ENCODE peak calls at places on chromosomes 12 and 14, in ten cellular contexts. A is stimulated activated CD4-positive, alpha-beta T cell treated with anti-CD3 and anti-CD28 coated beads, Interleukin-1b, Interleukin-23, amount 100 ng/mL, for 4 hours; J is iPS-NIHi11; M is memory B cell; S is cardiac fibroblast; Y is brain microvascular endothelial cell; I is frontal cortex; W is NAMALWA; T is SHP77; F is H54. V is an unnamed sample.

GRCh38 chr14:95189400-95190162 is 32.3 kb upstream of the DICER1 start:
- DNase-seq in A (no peak), J (no peak), M (no peak), S (no peak), Y (no peak), I (no peak), W (no peak), T (no peak), F (no peak), V (no peak)

GRCh38 chr12:2291182-2291832 is 238.5 kb downstream of the CACNA1C start:
- DNase-seq in A (peak), J (peak), M (peak), S (peak), Y (peak), I (peak), W (peak), T (no peak), F (peak), V (no peak)

GRCh38 chr14:70416322-70416716 is 571 bp downstream of the SYNJ2BP start:
- DNase-seq in A (no peak), J (no peak), M (no peak), S (peak), Y (peak), I (no peak), W (no peak), T (no peak), F (no peak), V (no peak)

GRCh38 chr14:69241577-69241976 is 18.4 kb upstream of the GALNT16 start:
- DNase-seq in A (no peak), J (no peak), M (no peak), S (no peak), Y (no peak), I (no peak), W (no peak), T (no peak), F (no peak), V (no peak)

GRCh38 chr14:61593330-61593729 is 102.0 kb upstream of the HIF1A start:
- DNase-seq in A (no peak), J (no peak), M (no peak), S (peak), Y (no peak), I (no peak), W (no peak), T (no peak), F (no peak), V (no peak)

GRCh38 chr12:122458105-122459035 is 35.9 kb upstream of the CLIP1 start:
- DNase-seq in A (no peak), J (no peak), M (no peak), S (no peak), Y (no peak), I (no peak), W (no peak), T (no peak), F (no peak), V (no peak)

GRCh38 chr12:103250487-103250886 is 245.3 kb downstream of the C12orf42 start:
- DNase-seq in A (no peak), J (no peak), M (no peak), S (no peak), Y (no peak), I (no peak), W (no peak), T (no peak), F (no peak), V (no peak)

GRCh38 chr12:124130717-124131670 is 158.0 kb downstream of the ZNF664 start:
- DNase-seq in A (no peak), J (no peak), M (no peak), S (no peak), Y (no peak), I (no peak), W (no peak), T (peak), F (no peak), V (no peak)

GRCh38 chr12:27277846-27278260 is 33.8 kb downstream of the STK38L start:
- DNase-seq in A (no peak), J (peak), M (no peak), S (peak), Y (peak), I (no peak), W (no peak), T (no peak), F (peak), V (peak)